ENCODE peak calls at places on chromosome 18, in eight cellular contexts. One of them, this sample, is unnamed.
A peak's percentile ranks its signal among the peaks of the same experiment; 100 is the strongest.

GRCh38 chr18:35153609-35154273 is 87.1 kb upstream of the ZNF397 start:
- DNase-seq in PC-9: no peak
- DNase-seq in HFFc6: no peak
- DNase-seq in astrocyte: no peak
- DNase-seq in fibroblast of pulmonary artery: no peak
- DNase-seq in upper lobe of right lung: no peak
- DNase-seq in natural killer cell: no peak
- DNase-seq in Caco-2: no peak
- DNase-seq in this sample: no peak

GRCh38 chr18:49041677-49042570 is 91.2 kb upstream of the SMAD7 start:
- DNase-seq in natural killer cell: no peak
- DNase-seq in Caco-2: no peak
- DNase-seq in upper lobe of right lung: no peak
- DNase-seq in HFFc6: peak; percentile 56
- DNase-seq in fibroblast of pulmonary artery: peak; percentile 73
- DNase-seq in PC-9: no peak
- DNase-seq in astrocyte: peak; percentile 26
- DNase-seq in this sample: peak; percentile 62

GRCh38 chr18:57772387-57772799 is 30.7 kb downstream of the ATP8B1 start:
- DNase-seq in upper lobe of right lung: no peak
- DNase-seq in PC-9: peak; percentile 59
- DNase-seq in natural killer cell: no peak
- DNase-seq in HFFc6: no peak
- DNase-seq in Caco-2: peak; percentile 50
- DNase-seq in fibroblast of pulmonary artery: no peak
- DNase-seq in astrocyte: no peak
- DNase-seq in this sample: no peak

GRCh38 chr18:61414116-61414515 is 80.9 kb downstream of the CDH20 start:
- DNase-seq in PC-9: no peak
- DNase-seq in fibroblast of pulmonary artery: no peak
- DNase-seq in HFFc6: no peak
- DNase-seq in upper lobe of right lung: no peak
- DNase-seq in Caco-2: no peak
- DNase-seq in astrocyte: no peak
- DNase-seq in natural killer cell: no peak
- DNase-seq in this sample: no peak

GRCh38 chr18:79397288-79397829 is 1.6 kb downstream of the NFATC1 start:
- DNase-seq in upper lobe of right lung: peak; percentile 40
- DNase-seq in Caco-2: no peak
- DNase-seq in astrocyte: no peak
- DNase-seq in fibroblast of pulmonary artery: no peak
- DNase-seq in HFFc6: no peak
- DNase-seq in PC-9: no peak
- DNase-seq in natural killer cell: no peak
- DNase-seq in this sample: no peak

GRCh38 chr18:8708670-8709069 is 3.3 kb downstream of the MTCL1 start:
- DNase-seq in fibroblast of pulmonary artery: no peak
- DNase-seq in natural killer cell: no peak
- DNase-seq in upper lobe of right lung: no peak
- DNase-seq in Caco-2: no peak
- DNase-seq in astrocyte: no peak
- DNase-seq in HFFc6: no peak
- DNase-seq in PC-9: no peak
- DNase-seq in this sample: no peak

GRCh38 chr18:5620284-5620683 is 76.5 kb upstream of the EPB41L3 start:
- DNase-seq in fibroblast of pulmonary artery: peak; percentile 65
- DNase-seq in HFFc6: no peak
- DNase-seq in PC-9: no peak
- DNase-seq in upper lobe of right lung: no peak
- DNase-seq in astrocyte: peak; percentile 50
- DNase-seq in natural killer cell: no peak
- DNase-seq in Caco-2: no peak
- DNase-seq in this sample: no peak

GRCh38 chr18:35344736-35345459 is 678 bp upstream of the ZNF24 start:
- DNase-seq in astrocyte: peak; percentile 51
- DNase-seq in Caco-2: no peak
- DNase-seq in HFFc6: peak; percentile 16
- DNase-seq in PC-9: no peak
- DNase-seq in fibroblast of pulmonary artery: no peak
- DNase-seq in upper lobe of right lung: no peak
- DNase-seq in natural killer cell: no peak
- DNase-seq in this sample: no peak

GRCh38 chr18:3177902-3178687 is 41.7 kb downstream of the MYOM1 start:
- DNase-seq in astrocyte: peak; percentile 31
- DNase-seq in PC-9: no peak
- DNase-seq in HFFc6: no peak
- DNase-seq in upper lobe of right lung: peak; percentile 67
- DNase-seq in natural killer cell: peak; percentile 34
- DNase-seq in fibroblast of pulmonary artery: peak; percentile 21
- DNase-seq in Caco-2: no peak
- DNase-seq in this sample: peak; percentile 6

GRCh38 chr18:10689954-10690302 is 164.1 kb downstream of the NAPG start:
- DNase-seq in upper lobe of right lung: no peak
- DNase-seq in fibroblast of pulmonary artery: no peak
- DNase-seq in Caco-2: no peak
- DNase-seq in HFFc6: no peak
- DNase-seq in natural killer cell: no peak
- DNase-seq in PC-9: no peak
- DNase-seq in astrocyte: no peak
- DNase-seq in this sample: no peak

GRCh38 chr18:10690376-10690775 is 164.5 kb downstream of the NAPG start:
- DNase-seq in fibroblast of pulmonary artery: no peak
- DNase-seq in Caco-2: no peak
- DNase-seq in PC-9: no peak
- DNase-seq in natural killer cell: no peak
- DNase-seq in HFFc6: no peak
- DNase-seq in upper lobe of right lung: no peak
- DNase-seq in astrocyte: no peak
- DNase-seq in this sample: no peak

GRCh38 chr18:10689231-10689953 is 163.6 kb downstream of the NAPG start:
- DNase-seq in Caco-2: no peak
- DNase-seq in PC-9: no peak
- DNase-seq in fibroblast of pulmonary artery: peak; percentile 5
- DNase-seq in astrocyte: no peak
- DNase-seq in natural killer cell: no peak
- DNase-seq in HFFc6: no peak
- DNase-seq in upper lobe of right lung: no peak
- DNase-seq in this sample: peak; percentile 36

GRCh38 chr18:10685484-10685883 is 159.7 kb downstream of the NAPG start:
- DNase-seq in HFFc6: no peak
- DNase-seq in PC-9: no peak
- DNase-seq in natural killer cell: no peak
- DNase-seq in upper lobe of right lung: no peak
- DNase-seq in Caco-2: no peak
- DNase-seq in astrocyte: no peak
- DNase-seq in fibroblast of pulmonary artery: no peak
- DNase-seq in this sample: no peak

GRCh38 chr18:10687161-10687925 is 161.5 kb downstream of the NAPG start:
- DNase-seq in astrocyte: no peak
- DNase-seq in PC-9: no peak
- DNase-seq in natural killer cell: no peak
- DNase-seq in upper lobe of right lung: no peak
- DNase-seq in fibroblast of pulmonary artery: no peak
- DNase-seq in HFFc6: no peak
- DNase-seq in Caco-2: no peak
- DNase-seq in this sample: no peak
- TF ChIP-seq CTCF in astrocyte: no peak
- TF ChIP-seq CTCF in PC-9: no peak
- TF ChIP-seq CTCF in natural killer cell: no peak
- TF ChIP-seq CTCF in upper lobe of right lung: no peak
- TF ChIP-seq CTCF in fibroblast of pulmonary artery: no peak
- TF ChIP-seq CTCF in HFFc6: no peak
- TF ChIP-seq CTCF in Caco-2: no peak
- TF ChIP-seq CTCF in this sample: no peak

DNA sequence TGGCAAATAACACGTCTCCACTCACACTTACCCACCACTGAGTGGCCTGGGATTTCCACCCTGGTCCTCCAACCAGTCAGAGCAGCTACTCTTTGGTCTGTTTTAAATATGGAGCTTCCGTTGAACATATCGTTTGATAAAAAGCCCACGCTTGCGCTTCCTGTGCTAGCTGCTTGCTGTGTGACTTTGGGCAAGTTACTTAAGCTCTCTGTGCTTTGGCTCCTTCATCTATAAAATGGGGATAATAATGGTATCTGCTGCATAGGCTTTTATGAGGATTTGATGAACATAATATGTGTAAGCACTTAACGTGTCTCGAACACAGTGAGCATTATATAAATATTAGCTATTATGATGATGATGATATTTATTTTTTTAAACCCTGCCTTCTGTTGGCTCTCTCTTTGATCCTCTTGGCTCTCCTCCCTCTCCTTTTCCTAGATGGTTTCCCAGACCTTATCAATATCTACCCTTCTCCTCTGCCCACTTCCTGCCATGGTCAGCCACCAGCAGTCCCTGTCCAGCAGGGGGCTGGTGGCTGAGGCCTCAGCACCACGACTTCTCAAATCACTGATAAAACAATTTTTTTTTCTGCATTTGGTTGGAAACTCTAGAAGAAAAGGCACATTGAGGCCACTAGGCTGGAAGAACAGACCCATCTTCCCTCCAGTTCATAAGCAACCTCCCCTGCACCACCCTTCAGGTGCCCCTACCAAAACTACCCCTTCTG is 191.9 kb downstream of the LOXHD1 start:
- DNase-seq in PC-9: no peak
- DNase-seq in astrocyte: no peak
- DNase-seq in fibroblast of pulmonary artery: no peak
- DNase-seq in HFFc6: no peak
- DNase-seq in natural killer cell: no peak
- DNase-seq in upper lobe of right lung: no peak
- DNase-seq in Caco-2: no peak
- DNase-seq in this sample: no peak
- TF ChIP-seq CTCF in PC-9: peak; percentile 50
- TF ChIP-seq CTCF in astrocyte: no peak
- TF ChIP-seq CTCF in fibroblast of pulmonary artery: peak; percentile 11
- TF ChIP-seq CTCF in HFFc6: peak; percentile 64
- TF ChIP-seq CTCF in natural killer cell: no peak
- TF ChIP-seq CTCF in upper lobe of right lung: no peak
- TF ChIP-seq CTCF in Caco-2: peak; percentile 9
- TF ChIP-seq CTCF in this sample: peak; percentile 13

GRCh38 chr18:13612111-13612997 is 114.0 kb downstream of the FAM210A start:
- DNase-seq in PC-9: no peak
- DNase-seq in HFFc6: no peak
- DNase-seq in fibroblast of pulmonary artery: no peak
- DNase-seq in Caco-2: no peak
- DNase-seq in natural killer cell: peak; percentile 54
- DNase-seq in astrocyte: no peak
- DNase-seq in upper lobe of right lung: no peak
- DNase-seq in this sample: no peak

GRCh38 chr18:13613099-13613498 is 113.3 kb downstream of the FAM210A start:
- DNase-seq in natural killer cell: no peak
- DNase-seq in upper lobe of right lung: no peak
- DNase-seq in PC-9: no peak
- DNase-seq in fibroblast of pulmonary artery: no peak
- DNase-seq in astrocyte: no peak
- DNase-seq in HFFc6: no peak
- DNase-seq in Caco-2: no peak
- DNase-seq in this sample: no peak

GRCh38 chr18:13611616-13612110 is 114.7 kb downstream of the FAM210A start:
- DNase-seq in PC-9: no peak
- DNase-seq in upper lobe of right lung: no peak
- DNase-seq in fibroblast of pulmonary artery: peak; percentile 63
- DNase-seq in natural killer cell: no peak
- DNase-seq in HFFc6: peak; percentile 5
- DNase-seq in astrocyte: peak; percentile 55
- DNase-seq in Caco-2: no peak
- DNase-seq in this sample: peak; percentile 63

GRCh38 chr18:13610517-13610916 is 115.8 kb downstream of the FAM210A start:
- DNase-seq in upper lobe of right lung: peak; percentile 52
- DNase-seq in astrocyte: no peak
- DNase-seq in Caco-2: no peak
- DNase-seq in natural killer cell: no peak
- DNase-seq in PC-9: no peak
- DNase-seq in HFFc6: no peak
- DNase-seq in fibroblast of pulmonary artery: no peak
- DNase-seq in this sample: no peak

DNA sequence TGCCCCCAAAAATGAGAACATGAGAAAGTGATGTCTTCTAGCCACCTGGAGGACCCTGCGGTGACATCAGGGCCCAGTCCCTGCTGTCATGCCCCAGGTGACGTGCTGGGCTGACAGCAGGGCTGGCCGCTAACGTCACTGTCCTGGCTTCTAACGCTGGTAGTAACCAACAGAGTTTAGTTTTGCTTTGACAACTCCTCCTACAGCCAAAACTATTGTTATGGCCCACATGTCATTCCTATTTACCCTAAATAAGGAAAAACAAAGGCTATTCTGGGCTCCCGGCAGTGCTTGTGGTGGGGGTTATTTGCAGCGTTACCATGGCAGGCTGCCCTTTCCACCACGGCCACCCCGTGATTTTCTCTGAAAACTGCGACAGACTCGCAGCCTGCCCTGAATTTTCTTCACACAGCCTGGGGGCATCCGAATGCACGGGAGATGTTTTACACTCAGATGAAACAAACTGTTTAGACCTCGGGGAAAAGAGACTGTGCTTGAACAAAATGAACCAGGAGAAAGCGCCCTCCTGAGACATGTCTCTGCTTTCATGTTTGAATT is 115.2 kb downstream of the FAM210A start:
- DNase-seq in natural killer cell: no peak
- DNase-seq in Caco-2: no peak
- DNase-seq in upper lobe of right lung: no peak
- DNase-seq in PC-9: no peak
- DNase-seq in fibroblast of pulmonary artery: peak; percentile 68
- DNase-seq in HFFc6: peak; percentile 55
- DNase-seq in astrocyte: peak; percentile 35
- DNase-seq in this sample: peak; percentile 64
- TF ChIP-seq CTCF in natural killer cell: no peak
- TF ChIP-seq CTCF in Caco-2: no peak
- TF ChIP-seq CTCF in upper lobe of right lung: no peak
- TF ChIP-seq CTCF in PC-9: no peak
- TF ChIP-seq CTCF in fibroblast of pulmonary artery: no peak
- TF ChIP-seq CTCF in HFFc6: no peak
- TF ChIP-seq CTCF in astrocyte: no peak
- TF ChIP-seq CTCF in this sample: no peak

GRCh38 chr18:74817576-74817975 is 219.9 kb downstream of the ZNF407 start:
- DNase-seq in Caco-2: no peak
- DNase-seq in upper lobe of right lung: no peak
- DNase-seq in HFFc6: no peak
- DNase-seq in fibroblast of pulmonary artery: no peak
- DNase-seq in PC-9: no peak
- DNase-seq in astrocyte: peak; percentile 49
- DNase-seq in natural killer cell: no peak
- DNase-seq in this sample: peak; percentile 29

GRCh38 chr18:74818776-74819175 is 221.1 kb downstream of the ZNF407 start:
- DNase-seq in astrocyte: no peak
- DNase-seq in PC-9: no peak
- DNase-seq in upper lobe of right lung: no peak
- DNase-seq in fibroblast of pulmonary artery: no peak
- DNase-seq in natural killer cell: no peak
- DNase-seq in HFFc6: no peak
- DNase-seq in Caco-2: no peak
- DNase-seq in this sample: no peak

GRCh38 chr18:74820160-74820780 is 222.6 kb downstream of the ZNF407 start:
- DNase-seq in PC-9: no peak
- DNase-seq in fibroblast of pulmonary artery: no peak
- DNase-seq in astrocyte: no peak
- DNase-seq in HFFc6: no peak
- DNase-seq in Caco-2: no peak
- DNase-seq in natural killer cell: no peak
- DNase-seq in upper lobe of right lung: no peak
- DNase-seq in this sample: no peak

GRCh38 chr18:74825460-74825859 is 227.8 kb downstream of the ZNF407 start:
- DNase-seq in natural killer cell: no peak
- DNase-seq in PC-9: no peak
- DNase-seq in astrocyte: no peak
- DNase-seq in HFFc6: no peak
- DNase-seq in fibroblast of pulmonary artery: no peak
- DNase-seq in upper lobe of right lung: no peak
- DNase-seq in Caco-2: no peak
- DNase-seq in this sample: no peak

GRCh38 chr18:74819433-74820059 is 221.9 kb downstream of the ZNF407 start:
- DNase-seq in Caco-2: peak; percentile 36
- DNase-seq in fibroblast of pulmonary artery: peak; percentile 16
- DNase-seq in astrocyte: no peak
- DNase-seq in HFFc6: no peak
- DNase-seq in PC-9: no peak
- DNase-seq in natural killer cell: no peak
- DNase-seq in upper lobe of right lung: no peak
- DNase-seq in this sample: no peak
- TF ChIP-seq CTCF in Caco-2: peak; percentile 45
- TF ChIP-seq CTCF in fibroblast of pulmonary artery: peak; percentile 47
- TF ChIP-seq CTCF in astrocyte: peak; percentile 51
- TF ChIP-seq CTCF in HFFc6: peak; percentile 69
- TF ChIP-seq CTCF in PC-9: peak; percentile 67
- TF ChIP-seq CTCF in natural killer cell: peak; percentile 17
- TF ChIP-seq CTCF in upper lobe of right lung: peak; percentile 26
- TF ChIP-seq CTCF in this sample: peak; percentile 19